ENCODE peak calls at places on chromosomes 2 and 18, in eight cellular contexts. G is CD8-positive, alpha-beta T cell; E is H9; K is PC-9; W is uterus; C is upper lobe of left lung; O is A549; L is GM23248. X is an unnamed sample.

GRCh38 chr2:109719871-109720270 is 74.2 kb upstream of the RGPD5 start:
- DNase-seq in G (no peak), O (no peak), L (no peak), C (no peak), E (no peak), W (no peak), K (no peak), X (no peak)

GRCh38 chr2:112679484-112679883 is 33.7 kb downstream of the SLC20A1 start:
- DNase-seq in C (no peak), W (no peak), L (peak; percentile 87), E (no peak), O (no peak), G (no peak), K (no peak), X (no peak)

GRCh38 chr2:138107288-138107687 is 143.0 kb downstream of the HNMT start:
- DNase-seq in G (no peak), K (no peak), O (peak; percentile 38), L (no peak), C (no peak), W (no peak), E (no peak), X (no peak)

GRCh38 chr2:45128580-45128997 is 119.3 kb upstream of the SIX2 start:
- DNase-seq in E (no peak), C (no peak), K (peak; percentile 77), L (peak; percentile 96), O (peak; percentile 81), G (no peak), W (peak; percentile 66), X (peak; percentile 85)

GRCh38 chr2:121260370-121261154 is 24.4 kb downstream of the TFCP2L1 start:
- DNase-seq in W (no peak), C (no peak), E (no peak), L (no peak), K (no peak), G (no peak), O (no peak), X (peak; percentile 18)

GRCh38 chr18:23356915-23357421 is 96.1 kb upstream of the RIOK3 start:
- DNase-seq in K (no peak), O (no peak), G (no peak), C (no peak), L (peak; percentile 54), E (no peak), W (no peak), X (peak; percentile 27)

GRCh38 chr18:48541026-48541746 is 2.4 kb downstream of the CTIF start:
- DNase-seq in G (no peak), L (peak; percentile 94), O (peak; percentile 57), C (peak; percentile 95), K (peak; percentile 47), W (peak; percentile 73), E (peak; percentile 66), X (peak; percentile 72)

GRCh38 chr2:120880381-120880780 is 144.7 kb downstream of the GLI2 start:
- DNase-seq in G (no peak), C (no peak), L (no peak), O (no peak), E (no peak), W (no peak), K (no peak), X (no peak)

GRCh38 chr2:187962538-187962937 is 329.1 kb upstream of the GULP1 start:
- DNase-seq in K (no peak), C (no peak), O (no peak), G (no peak), E (no peak), W (no peak), L (no peak), X (no peak)

GRCh38 chr18:12559319-12559718 is 98.6 kb downstream of the SPIRE1 start:
- DNase-seq in E (no peak), C (peak; percentile 77), L (no peak), G (no peak), W (no peak), O (no peak), K (no peak), X (no peak)

GRCh38 chr2:27162151-27163121 is 13.6 kb downstream of the TCF23 start:
- DNase-seq in G (no peak), L (peak; percentile 37), O (peak; percentile 21), K (peak; percentile 23), C (no peak), E (no peak), W (no peak), X (no peak)

GRCh38 chr2:27170569-27171337 is 21.9 kb downstream of the TCF23 start:
- DNase-seq in O (no peak), E (no peak), G (no peak), L (no peak), C (no peak), K (no peak), W (no peak), X (no peak)

GRCh38 chr2:27159271-27159670 is 10.5 kb downstream of the TCF23 start:
- DNase-seq in K (no peak), O (no peak), L (no peak), W (no peak), E (no peak), C (no peak), G (no peak), X (no peak)

GRCh38 chr2:27164960-27165763 is 16.4 kb downstream of the TCF23 start:
- DNase-seq in G (no peak), K (no peak), L (no peak), W (no peak), E (peak; percentile 53), C (no peak), O (no peak), X (no peak)
- H3K4me1 ChIP-seq in G (peaks cover 4% of the 10 kb centered on the region), K (peaks cover 5% of the 10 kb centered on the region), L (no peaks in the 10 kb centered on the region), W (no peaks in the 10 kb centered on the region), E (peaks cover 2% of the 10 kb centered on the region), C (peaks cover 3% of the 10 kb centered on the region), O (no peaks in the 10 kb centered on the region), X (peaks cover 8% of the 10 kb centered on the region)

GRCh38 chr2:11852526-11853196 is 106.2 kb downstream of the LPIN1 start:
- DNase-seq in C (no peak), W (no peak), E (no peak), L (no peak), O (no peak), K (no peak), G (no peak), X (no peak)

GRCh38 chr2:11856095-11856494 is 109.7 kb downstream of the LPIN1 start:
- DNase-seq in W (no peak), O (no peak), L (no peak), C (no peak), E (no peak), K (no peak), G (no peak), X (no peak)

GRCh38 chr2:11853197-11853588 is 106.8 kb downstream of the LPIN1 start:
- DNase-seq in C (no peak), O (no peak), G (no peak), K (no peak), W (no peak), L (no peak), E (no peak), X (no peak)

GRCh38 chr2:11851881-11852280 is 105.4 kb downstream of the LPIN1 start:
- DNase-seq in O (no peak), G (no peak), C (no peak), E (no peak), K (no peak), L (no peak), W (no peak), X (no peak)

GRCh38 chr2:11855120-11855760 is 108.8 kb downstream of the LPIN1 start:
- DNase-seq in E (no peak), L (no peak), K (no peak), O (no peak), C (no peak), W (no peak), G (no peak), X (no peak)
- H3K4me1 ChIP-seq in E (no peaks in the 10 kb centered on the region), L (no peaks in the 10 kb centered on the region), K (no peaks in the 10 kb centered on the region), O (no peaks in the 10 kb centered on the region), C (no peaks in the 10 kb centered on the region), W (no peaks in the 10 kb centered on the region), G (no peaks in the 10 kb centered on the region), X (no peaks in the 10 kb centered on the region)

DNA sequence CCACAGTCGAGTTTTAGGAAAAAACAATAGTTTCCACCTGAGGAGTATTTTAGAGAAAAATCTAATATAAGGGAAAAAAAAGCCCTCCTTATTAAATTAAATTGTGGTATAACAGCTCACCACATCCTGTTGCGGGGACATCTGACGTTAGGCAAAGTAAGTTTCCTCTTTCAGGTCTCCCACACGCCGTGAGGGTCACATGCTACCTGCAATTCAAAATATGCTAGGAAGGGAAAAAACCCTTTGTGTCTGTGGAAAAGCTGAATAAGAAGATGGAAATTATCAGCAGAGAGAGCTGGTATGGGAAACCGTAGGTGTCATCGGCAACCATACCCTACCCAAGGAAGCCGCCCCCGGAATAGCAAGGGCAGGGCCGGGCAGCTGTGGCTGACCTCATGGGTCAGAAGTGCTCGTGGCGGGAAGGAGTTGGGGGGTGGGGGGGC is 128.0 kb downstream of the NFATC1 start:
- DNase-seq in W (no peak), K (no peak), O (no peak), C (no peak), L (no peak), G (peak; percentile 44), E (no peak), X (peak; percentile 21)
- H3K4me1 ChIP-seq in W (no peaks in the 10 kb centered on the region), K (no peaks in the 10 kb centered on the region), O (no peaks in the 10 kb centered on the region), C (peaks cover 22% of the 10 kb centered on the region), L (no peaks in the 10 kb centered on the region), G (peaks cover 62% of the 10 kb centered on the region), E (no peaks in the 10 kb centered on the region), X (peaks cover 3% of the 10 kb centered on the region)

GRCh38 chr18:51182824-51183223 is 14.7 kb downstream of the MEX3C start:
- DNase-seq in C (no peak), G (no peak), L (no peak), W (no peak), O (no peak), K (no peak), E (no peak), X (no peak)

GRCh38 chr18:51185075-51185474 is 12.4 kb downstream of the MEX3C start:
- DNase-seq in O (no peak), K (no peak), C (no peak), E (no peak), G (no peak), W (no peak), L (peak; percentile 22), X (no peak)

GRCh38 chr18:51184092-51184458 is 13.4 kb downstream of the MEX3C start:
- DNase-seq in C (no peak), O (no peak), K (no peak), G (no peak), W (no peak), L (no peak), E (no peak), X (no peak)

GRCh38 chr18:51188024-51188701 is 9.3 kb downstream of the MEX3C start:
- DNase-seq in C (no peak), K (no peak), E (no peak), O (no peak), G (no peak), W (no peak), L (no peak), X (no peak)

DNA sequence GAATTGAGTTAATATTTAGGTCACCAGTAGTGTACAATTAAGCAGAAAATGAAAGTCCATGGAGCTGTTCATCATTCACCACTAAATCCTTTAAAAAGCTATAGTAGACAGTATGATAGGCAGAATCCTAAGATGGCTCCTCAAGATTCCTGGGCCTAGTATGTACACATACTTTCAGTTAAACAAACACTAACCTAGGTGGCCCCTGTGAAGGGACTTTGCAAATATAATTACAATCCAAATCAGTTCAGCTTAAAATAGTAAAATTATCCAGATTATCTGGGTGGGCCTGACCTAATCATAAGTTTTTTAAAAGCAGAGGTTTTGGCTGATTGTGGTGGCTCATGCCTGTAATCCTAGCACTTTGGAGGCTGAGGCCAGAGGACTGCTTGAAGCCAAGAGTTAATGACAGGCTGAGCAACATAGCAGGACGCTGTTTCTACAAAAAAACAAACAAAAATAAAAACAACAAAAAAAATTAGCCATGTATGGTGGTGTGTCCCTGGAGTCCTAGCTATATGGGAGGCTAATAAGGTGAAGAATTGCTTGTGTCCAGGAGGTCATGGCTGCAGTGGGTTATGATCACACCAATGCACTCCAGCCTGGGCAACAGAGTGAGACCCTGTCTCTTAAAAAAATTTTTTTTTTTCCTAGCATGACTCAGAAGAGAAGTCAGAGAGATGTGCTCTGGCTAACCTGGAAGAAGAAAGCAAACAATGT is 13.9 kb downstream of the MEX3C start:
- DNase-seq in K (no peak), L (no peak), E (no peak), W (no peak), C (no peak), O (no peak), G (no peak), X (no peak)
- H3K4me1 ChIP-seq in K (no peaks in the 10 kb centered on the region), L (peaks cover 6% of the 10 kb centered on the region), E (no peaks in the 10 kb centered on the region), W (peaks cover 4% of the 10 kb centered on the region), C (peaks cover 9% of the 10 kb centered on the region), O (no peaks in the 10 kb centered on the region), G (peaks cover 45% of the 10 kb centered on the region), X (no peaks in the 10 kb centered on the region)